ENCODE peak calls at places on chromosomes 11 and 22, in four cellular contexts. L is uterus, S is neural progenitor cell, K is heart right ventricle. G is an unnamed sample.

GRCh38 chr11:31940396-31941037 is 129.4 kb upstream of the PAX6 start:
- DNase-seq in K (peak; percentile 17), L (no peak), S (no peak), G (no peak)

GRCh38 chr22:43293259-43293658 is 49.9 kb downstream of the SCUBE1 start:
- DNase-seq in L (no peak), S (no peak), K (no peak), G (no peak)

GRCh38 chr11:113806403-113806802 is 26.8 kb downstream of the CLDN25 start:
- DNase-seq in L (no peak), S (peak; percentile 80), K (no peak), G (no peak)

GRCh38 chr22:34847072-34847471 is 218.9 kb upstream of the ISX start:
- DNase-seq in K (no peak), S (no peak), L (no peak), G (no peak)

GRCh38 chr22:25357606-25358420 is 138.4 kb downstream of the CRYBB2 start:
- DNase-seq in K (no peak), L (no peak), S (no peak), G (no peak)

GRCh38 chr22:29231971-29232959 is 26.6 kb downstream of the EMID1 start:
- DNase-seq in L (peak; percentile 72), S (no peak), K (peak; percentile 54), G (peak; percentile 69)

GRCh38 chr11:132992838-132993680 is 539.2 kb downstream of the OPCML start:
- DNase-seq in L (no peak), S (peak; percentile 73), K (no peak), G (no peak)

GRCh38 chr11:68843703-68844312 is 2.1 kb upstream of the CPT1A start:
- DNase-seq in L (peak; percentile 42), K (peak; percentile 87), S (peak; percentile 57), G (peak; percentile 62)

GRCh38 chr22:31445642-31446041 is 44.0 kb downstream of the EIF4ENIF1 start:
- DNase-seq in L (no peak), K (no peak), S (no peak), G (no peak)

GRCh38 chr11:85394288-85394687 is 232.9 kb downstream of the DLG2 start:
- DNase-seq in L (no peak), K (no peak), S (no peak), G (no peak)

GRCh38 chr11:1834132-1834610 is 619 bp upstream of the SYT8 start:
- DNase-seq in L (no peak), K (peak; percentile 7), S (no peak), G (no peak)

GRCh38 chr22:39453765-39454378 is 2.9 kb upstream of the MGAT3 start:
- DNase-seq in S (peak; percentile 75), L (no peak), K (no peak), G (no peak)

GRCh38 chr11:106061249-106061794 is 15.8 kb downstream of the KBTBD3 start:
- DNase-seq in K (no peak), S (no peak), L (no peak), G (no peak)

GRCh38 chr11:69831985-69832384 is 12.8 kb upstream of the FGF3 start:
- DNase-seq in S (no peak), L (no peak), K (no peak), G (no peak)

GRCh38 chr22:19174106-19175025 is 4.2 kb downstream of the SLC25A1 start:
- DNase-seq in K (no peak), L (no peak), S (peak; percentile 26), G (peak; percentile 85)

GRCh38 chr11:2483426-2483825 is 38.6 kb downstream of the KCNQ1 start:
- DNase-seq in L (no peak), K (no peak), S (no peak), G (no peak)

GRCh38 chr11:45028921-45029680 is 78.4 kb upstream of the TP53I11 start:
- DNase-seq in K (peak; percentile 37), L (no peak), S (no peak), G (no peak)

GRCh38 chr11:60919320-60919719 is 4.9 kb upstream of the TMEM132A start:
- DNase-seq in L (no peak), K (no peak), S (no peak), G (no peak)

GRCh38 chr22:44383071-44383575 is 70.4 kb upstream of the SHISAL1 start:
- DNase-seq in L (no peak), K (no peak), S (no peak), G (peak; percentile 0)

GRCh38 chr11:24521586-24521985 is 24.7 kb downstream of the LUZP2 start:
- DNase-seq in K (no peak), L (no peak), S (no peak), G (no peak)

GRCh38 chr22:50599816-50600454 is 658 bp upstream of the MAPK8IP2 start:
- DNase-seq in K (peak; percentile 68), L (no peak), S (peak; percentile 88), G (peak; percentile 51)

GRCh38 chr11:79342686-79343085 is 98.1 kb downstream of the TENM4 start:
- DNase-seq in L (no peak), K (no peak), S (no peak), G (no peak)

GRCh38 chr11:103946793-103947565 is 89.5 kb upstream of the DDI1 start:
- DNase-seq in L (no peak), S (no peak), K (no peak), G (no peak)

GRCh38 chr11:86523738-86524602 is 148.4 kb downstream of the ME3 start:
- DNase-seq in L (no peak), K (no peak), S (no peak), G (no peak)

GRCh38 chr11:95699631-95700470 is 89.7 kb downstream of the FAM76B start:
- DNase-seq in L (no peak), S (no peak), K (no peak), G (no peak)

GRCh38 chr11:103926990-103927389 is 109.5 kb upstream of the DDI1 start:
- DNase-seq in K (no peak), L (no peak), S (peak; percentile 74), G (no peak)

GRCh38 chr11:119403021-119403420 is 20.0 kb downstream of the THY1 start:
- DNase-seq in K (no peak), S (no peak), L (no peak), G (no peak)

GRCh38 chr11:23405350-23405937 is 545.2 kb upstream of the CCDC179 start:
- DNase-seq in K (peak; percentile 5), S (no peak), L (no peak), G (no peak)

GRCh38 chr22:49676783-49677494 is 150.7 kb downstream of the BRD1 start:
- DNase-seq in K (no peak), S (no peak), L (peak; percentile 4), G (no peak)

GRCh38 chr22:41517172-41518047 is 26.9 kb downstream of the POLR3H start:
- DNase-seq in L (peak; percentile 80), S (peak; percentile 71), K (peak; percentile 61), G (peak; percentile 85)

GRCh38 chr11:8023831-8024555 is 36.9 kb downstream of the EIF3F start:
- DNase-seq in K (no peak), S (no peak), L (no peak), G (no peak)

GRCh38 chr11:86644291-86644690 is 28.1 kb downstream of the ME3 start:
- DNase-seq in S (no peak), K (no peak), L (no peak), G (no peak)

GRCh38 chr11:119705362-119705761 is 23.6 kb downstream of the NECTIN1 start:
- DNase-seq in S (no peak), K (no peak), L (no peak), G (no peak)

GRCh38 chr11:12110714-12111481 is 508 bp downstream of the MICAL2 start:
- DNase-seq in L (peak; percentile 45), S (peak; percentile 63), K (peak; percentile 41), G (peak; percentile 24)

GRCh38 chr11:12113294-12113693 is 2.9 kb downstream of the MICAL2 start:
- DNase-seq in L (no peak), K (no peak), S (no peak), G (no peak)

GRCh38 chr11:12112731-12113130 is 2.3 kb downstream of the MICAL2 start:
- DNase-seq in S (no peak), L (no peak), K (no peak), G (no peak)

GRCh38 chr11:12111482-12112149 is 1.2 kb downstream of the MICAL2 start:
- DNase-seq in K (no peak), L (no peak), S (peak; percentile 24), G (no peak)

GRCh38 chr11:12112150-12112520 is 1.7 kb downstream of the MICAL2 start:
- DNase-seq in S (no peak), K (no peak), L (no peak), G (no peak)
- H3K4me3 ChIP-seq in S (no peak overlapping the region), K (no peak overlapping the region), L (peak overlapping the region; percentile 76), G (peak overlapping the region; percentile 80)

DNA sequence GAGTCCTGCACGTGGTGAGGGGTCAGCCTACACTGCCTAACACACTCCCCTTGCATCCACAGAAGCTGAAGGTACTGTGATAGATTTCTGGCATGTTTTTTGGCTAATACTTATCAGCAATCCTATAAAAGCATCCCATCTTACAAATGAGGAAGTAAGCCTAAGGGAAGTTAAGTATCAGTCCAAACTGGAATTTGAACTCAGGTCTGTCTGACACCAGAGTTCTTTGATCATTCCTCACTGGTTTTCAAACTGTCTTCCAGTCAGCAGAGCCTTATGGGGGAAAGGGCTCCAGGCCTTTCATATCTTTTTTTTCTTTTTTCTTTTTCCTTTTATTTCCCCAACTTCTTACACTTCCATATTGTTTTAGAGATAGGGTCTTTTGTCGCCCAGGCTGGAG is 105.6 kb downstream of the RBFOX2 start:
- DNase-seq in S (no peak), L (no peak), K (no peak), G (no peak)
- H3K27ac ChIP-seq in S (no peak overlapping the region), L (peak overlapping the region; percentile 65), K (no peak overlapping the region), G (no peak overlapping the region)

GRCh38 chr11:4551346-4551979 is 6.5 kb downstream of the OR52M1 start:
- DNase-seq in L (no peak), S (peak; percentile 10), K (no peak), G (no peak)
- TF ChIP-seq CTCF in L (no peak), S (peak; percentile 46), K (no peak), G (no peak)

DNA sequence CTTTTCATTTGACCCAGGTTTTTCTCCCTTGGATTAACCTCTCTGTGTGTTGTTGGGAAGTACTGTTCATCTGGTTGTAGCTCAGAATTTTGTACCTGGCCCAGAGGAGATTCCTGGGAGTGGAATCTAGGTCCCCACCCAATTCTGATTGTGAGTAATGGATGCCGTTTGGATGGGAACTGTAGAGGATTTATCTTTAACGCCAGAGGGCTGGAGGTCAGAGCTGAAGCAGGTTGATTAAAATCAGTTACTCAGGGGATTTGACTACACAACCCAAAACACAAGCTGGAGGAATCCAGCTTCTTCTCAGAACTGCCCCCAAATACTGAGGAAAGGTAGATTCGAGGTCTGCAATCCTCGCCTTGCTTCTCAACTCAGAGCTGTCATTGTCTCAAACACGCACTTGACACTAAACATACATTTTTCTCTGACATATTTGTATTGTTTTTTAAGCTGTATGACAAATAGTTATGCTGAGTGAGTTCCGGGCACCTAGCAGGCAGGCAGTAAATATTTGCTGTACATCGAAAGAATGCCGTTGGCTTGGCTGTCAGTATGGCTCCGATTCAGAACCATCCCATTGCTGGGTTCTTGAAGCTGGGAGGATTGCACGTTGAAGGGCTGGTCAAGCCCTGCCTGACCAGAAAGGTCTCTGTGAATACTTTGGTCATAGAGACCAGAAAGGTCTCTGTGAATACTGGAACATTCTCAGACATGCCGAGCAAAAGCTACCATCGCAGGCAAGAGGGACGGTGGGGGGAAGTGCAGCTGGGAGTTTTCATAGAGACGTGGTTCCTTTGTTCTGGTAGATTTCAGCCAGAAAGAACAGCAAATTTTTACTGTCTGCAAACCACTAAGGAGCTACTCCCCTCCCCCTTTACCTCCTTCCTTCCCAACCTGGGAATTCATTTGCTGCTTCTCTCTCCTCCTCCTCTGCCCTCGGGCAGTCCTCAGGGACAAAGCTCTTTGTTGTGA is 202.0 kb upstream of the SORL1-AS1 start:
- DNase-seq in S (no peak), K (no peak), L (no peak), G (no peak)
- H3K4me3 ChIP-seq in S (peak overlapping the region; percentile 43), K (no peak overlapping the region), L (peak overlapping the region; percentile 18), G (peak overlapping the region; percentile 64)